ENCODE peak calls at places on chromosomes 16 and 17, in seven cellular contexts. B, L, J, K, S, Y and A are unnamed samples.

GRCh38 chr16:50657251-50657650 is 23.9 kb downstream of the SNX20 start:
- DNase-seq in B (no peak), L (no peak), J (no peak), K (no peak), S (no peak), Y (no peak), A (peak; percentile 94)

GRCh38 chr17:17001874-17002520 is 30.1 kb upstream of the TNFRSF13B start:
- DNase-seq in B (peak; percentile 91), L (peak; percentile 90), J (peak; percentile 38), K (peak; percentile 75), S (peak; percentile 79), Y (peak; percentile 65), A (peak; percentile 87)

GRCh38 chr17:83186751-83187421 is 107.5 kb downstream of the METRNL start:
- DNase-seq in B (no peak), L (no peak), J (no peak), K (no peak), S (no peak), Y (no peak), A (peak; percentile 1)

GRCh38 chr17:45223541-45224528 is 2.1 kb downstream of the FMNL1 start:
- DNase-seq in B (no peak), L (no peak), J (no peak), K (no peak), S (no peak), Y (no peak), A (no peak)

GRCh38 chr17:16939606-16940115 is 32.3 kb downstream of the TNFRSF13B start:
- DNase-seq in B (no peak), L (peak; percentile 36), J (no peak), K (no peak), S (no peak), Y (peak; percentile 11), A (peak; percentile 5)

GRCh38 chr16:72939247-72939646 is 108.7 kb downstream of the ZFHX3 start:
- DNase-seq in B (no peak), L (no peak), J (no peak), K (peak; percentile 71), S (peak; percentile 41), Y (peak; percentile 79), A (no peak)

GRCh38 chr17:61442878-61443474 is 9.2 kb upstream of the TBX4 start:
- DNase-seq in B (no peak), L (no peak), J (no peak), K (no peak), S (no peak), Y (no peak), A (no peak)

GRCh38 chr17:49756805-49757496 is 7.0 kb downstream of the FAM117A start:
- DNase-seq in B (no peak), L (no peak), J (no peak), K (no peak), S (no peak), Y (no peak), A (no peak)

GRCh38 chr16:81612351-81613170 is 166.5 kb upstream of the PLCG2 start:
- DNase-seq in B (no peak), L (no peak), J (no peak), K (peak; percentile 53), S (peak; percentile 48), Y (peak; percentile 53), A (no peak)

GRCh38 chr16:11916524-11917285 is 949 bp upstream of the GSPT1 start:
- DNase-seq in B (no peak), L (peak; percentile 51), J (no peak), K (peak; percentile 67), S (no peak), Y (no peak), A (peak; percentile 48)

GRCh38 chr17:77327181-77327565 is 186.4 kb downstream of the SEC14L1 start:
- DNase-seq in B (no peak), L (peak; percentile 43), J (no peak), K (no peak), S (no peak), Y (no peak), A (no peak)

GRCh38 chr16:89274561-89275283 is 57.2 kb downstream of the ZNF778 start:
- DNase-seq in B (no peak), L (peak; percentile 71), J (no peak), K (no peak), S (no peak), Y (no peak), A (no peak)

GRCh38 chr17:64326420-64327054 is 63.5 kb upstream of the TEX2 start:
- DNase-seq in B (no peak), L (peak; percentile 68), J (peak; percentile 33), K (peak; percentile 16), S (peak; percentile 89), Y (peak; percentile 92), A (peak; percentile 38)

GRCh38 chr16:143456-143855 is 5.0 kb upstream of the NPRL3 start:
- DNase-seq in B (no peak), L (no peak), J (no peak), K (no peak), S (no peak), Y (no peak), A (no peak)

GRCh38 chr17:59727817-59728533 is 20.5 kb downstream of the VMP1 start:
- DNase-seq in B (no peak), L (no peak), J (no peak), K (no peak), S (no peak), Y (no peak), A (no peak)

GRCh38 chr17:80129006-80129565 is 17.8 kb downstream of the EIF4A3 start:
- DNase-seq in B (no peak), L (no peak), J (no peak), K (no peak), S (no peak), Y (no peak), A (no peak)

GRCh38 chr17:17507465-17508011 is 11.3 kb upstream of the RASD1 start:
- DNase-seq in B (no peak), L (no peak), J (no peak), K (no peak), S (peak; percentile 12), Y (no peak), A (no peak)

GRCh38 chr16:8600144-8600856 is 10.0 kb upstream of the TMEM114 start:
- DNase-seq in B (no peak), L (no peak), J (no peak), K (no peak), S (no peak), Y (no peak), A (no peak)

GRCh38 chr17:35793257-35793656 is 2.2 kb downstream of the MMP28 start:
- DNase-seq in B (no peak), L (no peak), J (no peak), K (no peak), S (no peak), Y (no peak), A (no peak)
- TF ChIP-seq CTCF in B (no peak), L (no peak), J (no peak), K (no peak), S (no peak), Y (no peak), A (no peak)

GRCh38 chr16:47644166-47644565 is 183.0 kb downstream of the PHKB start:
- DNase-seq in B (no peak), L (no peak), J (no peak), K (no peak), S (no peak), Y (peak; percentile 24), A (peak; percentile 25)
- H3K4me1 ChIP-seq in B (no peaks in the 10 kb centered on the region), L (no peaks in the 10 kb centered on the region), J (peaks cover 20% of the 10 kb centered on the region), K (no peaks in the 10 kb centered on the region), S (peaks cover 30% of the 10 kb centered on the region), Y (no peaks in the 10 kb centered on the region), A (no peaks in the 10 kb centered on the region)

DNA sequence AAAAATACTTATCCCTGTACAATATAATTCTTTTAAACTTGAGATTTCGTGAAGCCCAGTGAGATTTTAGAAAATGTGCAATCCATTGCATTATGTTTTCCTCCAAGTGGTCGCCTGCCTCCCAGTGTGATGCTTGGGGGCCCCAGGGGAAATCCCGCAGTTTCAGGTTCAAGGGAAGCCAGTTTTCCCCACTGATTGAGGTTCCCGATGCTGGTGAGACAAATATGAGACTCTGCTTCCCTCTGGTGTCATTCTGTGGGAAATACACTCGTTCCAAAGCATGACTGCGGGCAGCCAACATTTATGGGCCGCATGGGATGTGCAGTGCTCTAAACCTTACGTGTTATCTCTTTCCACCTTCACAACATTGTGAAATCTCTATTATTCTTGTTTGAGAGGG is 200.8 kb downstream of the PRKCB start:
- DNase-seq in B (peak; percentile 84), L (peak; percentile 62), J (no peak), K (peak; percentile 19), S (no peak), Y (no peak), A (peak; percentile 18)
- H3K27ac ChIP-seq in B (no peak overlapping the region), L (no peak overlapping the region), J (no peak overlapping the region), K (no peak overlapping the region), S (no peak overlapping the region), Y (no peak overlapping the region), A (no peak overlapping the region)

DNA sequence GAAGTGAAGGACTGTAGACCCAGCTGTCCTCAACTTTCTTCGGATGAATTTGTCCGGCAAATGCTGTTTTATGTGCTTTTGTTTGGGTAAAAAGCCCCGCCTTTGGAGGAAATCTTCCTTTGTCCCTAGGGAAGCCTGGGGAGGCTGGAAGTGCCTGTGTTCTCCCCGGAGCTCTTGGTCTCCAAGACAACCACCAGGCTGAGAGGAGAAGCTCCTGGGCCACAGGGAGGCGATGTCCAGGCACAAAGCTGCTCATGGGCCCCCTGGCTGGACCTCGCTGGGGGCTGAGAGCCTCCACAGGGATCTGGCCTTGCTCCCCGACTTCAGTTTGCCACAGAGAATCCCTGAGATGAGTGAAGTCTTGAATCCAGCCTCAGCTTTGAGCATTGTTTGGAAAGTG is 293.1 kb upstream of the N4BP1 start:
- DNase-seq in B (peak; percentile 45), L (no peak), J (no peak), K (no peak), S (no peak), Y (no peak), A (no peak)
- TF ChIP-seq CTCF in B (peak; percentile 47), L (no peak), J (no peak), K (no peak), S (no peak), Y (no peak), A (no peak)